ENCODE peak calls at places on chromosomes 6 and 20, in five cellular contexts. A is amygdala, S is NCI-H1436 treated with DMSO at 0.1 percent for 48 hours, L is ovary, H is iris pigment epithelial cell. T is an unnamed sample.

GRCh38 chr6:137850816-137851602 is 16.1 kb upstream of the TNFAIP3 start:
- DNase-seq in A (no peak), S (no peak), L (no peak), H (no peak), T (no peak)

GRCh38 chr20:16518068-16518783 is 55.0 kb downstream of the KIF16B start:
- DNase-seq in A (peak; percentile 5), S (no peak), L (no peak), H (peak; percentile 53), T (no peak)

GRCh38 chr6:39362487-39362865 is 40.0 kb upstream of the KCNK16 start:
- DNase-seq in A (no peak), S (no peak), L (no peak), H (no peak), T (no peak)

GRCh38 chr20:24497851-24498250 is 28.4 kb downstream of the SYNDIG1 start:
- DNase-seq in A (no peak), S (no peak), L (no peak), H (peak; percentile 43), T (no peak)

GRCh38 chr6:41937472-41937871 is 4.1 kb downstream of the CCND3 start:
- DNase-seq in A (no peak), S (no peak), L (no peak), H (no peak), T (no peak)

GRCh38 chr20:3532089-3532615 is 61.3 kb downstream of the ATRN start:
- DNase-seq in A (no peak), S (no peak), L (no peak), H (no peak), T (no peak)

GRCh38 chr20:4815618-4816017 is 93.9 kb downstream of the PRND start:
- DNase-seq in A (no peak), S (no peak), L (no peak), H (no peak), T (no peak)

GRCh38 chr6:10569392-10570127 is 48.4 kb downstream of the GCNT2 start:
- DNase-seq in A (no peak), S (no peak), L (no peak), H (no peak), T (no peak)

GRCh38 chr6:90790696-90791095 is 203.8 kb upstream of the MAP3K7 start:
- DNase-seq in A (no peak), S (no peak), L (no peak), H (peak; percentile 43), T (no peak)

GRCh38 chr6:77548190-77548589 is 84.9 kb upstream of the HTR1B start:
- DNase-seq in A (no peak), S (no peak), L (no peak), H (no peak), T (no peak)

GRCh38 chr6:152571089-152571488 is 66.1 kb downstream of the SYNE1 start:
- DNase-seq in A (no peak), S (no peak), L (no peak), H (peak; percentile 71), T (no peak)

GRCh38 chr20:57583289-57584257 is 22.7 kb downstream of the PCK1 start:
- DNase-seq in A (no peak), S (no peak), L (no peak), H (no peak), T (no peak)

GRCh38 chr6:28907394-28907793 is 16.4 kb downstream of the TRIM27 start:
- DNase-seq in A (no peak), S (no peak), L (no peak), H (peak; percentile 91), T (no peak)

GRCh38 chr6:113190170-113190569 is 667.0 kb upstream of the MARCKS start:
- DNase-seq in A (no peak), S (no peak), L (no peak), H (peak; percentile 8), T (no peak)

GRCh38 chr6:73282876-73283275 is 19.9 kb upstream of the KHDC1 start:
- DNase-seq in A (no peak), S (no peak), L (no peak), H (peak; percentile 45), T (no peak)

GRCh38 chr6:104613416-104614001 is 246.2 kb downstream of the HACE1 start:
- DNase-seq in A (no peak), S (no peak), L (no peak), H (peak; percentile 84), T (no peak)

GRCh38 chr20:61353261-61353995 is 101.4 kb downstream of the CDH4 start:
- DNase-seq in A (no peak), S (no peak), L (no peak), H (peak; percentile 11), T (no peak)

GRCh38 chr6:7107578-7108195 is at the start of gene RREB1:
- DNase-seq in A (no peak), S (no peak), L (peak; percentile 79), H (peak; percentile 65), T (peak; percentile 67)

GRCh38 chr6:11412011-11412424 is 125.5 kb upstream of the TMEM170B start:
- DNase-seq in A (no peak), S (no peak), L (no peak), H (peak; percentile 77), T (no peak)

GRCh38 chr6:2542101-2542857 is 208.4 kb downstream of the MYLK4 start:
- DNase-seq in A (no peak), S (no peak), L (no peak), H (no peak), T (no peak)

GRCh38 chr20:39070484-39071231 is 108.5 kb downstream of the DHX35 start:
- DNase-seq in A (no peak), S (no peak), L (no peak), H (peak; percentile 62), T (no peak)

GRCh38 chr20:46731770-46732169 is 22.3 kb downstream of the SLC2A10 start:
- DNase-seq in A (no peak), S (no peak), L (no peak), H (no peak), T (no peak)

GRCh38 chr6:150200428-150201105 is 57.7 kb downstream of the PPP1R14C start:
- DNase-seq in A (no peak), S (no peak), L (no peak), H (no peak), T (no peak)

GRCh38 chr6:30885999-30886896 is 1.9 kb downstream of the DDR1 start:
- DNase-seq in A (peak; percentile 59), S (peak; percentile 54), L (peak; percentile 82), H (peak; percentile 84), T (peak; percentile 59)

GRCh38 chr6:105783333-105783945 is 302.7 kb upstream of the PRDM1 start:
- DNase-seq in A (no peak), S (no peak), L (no peak), H (no peak), T (no peak)

GRCh38 chr6:50093938-50094272 is 44.2 kb upstream of the DEFB112 start:
- DNase-seq in A (no peak), S (no peak), L (no peak), H (no peak), T (no peak)

GRCh38 chr6:106122306-106122940 is 36.3 kb downstream of the PRDM1 start:
- DNase-seq in A (no peak), S (no peak), L (no peak), H (no peak), T (no peak)

GRCh38 chr6:94494500-94494899 is 1075.1 kb upstream of the EPHA7 start:
- DNase-seq in A (no peak), S (no peak), L (no peak), H (no peak), T (no peak)

GRCh38 chr20:53943522-53944291 is 126.7 kb downstream of the BCAS1 start:
- DNase-seq in A (no peak), S (no peak), L (no peak), H (peak; percentile 43), T (no peak)

GRCh38 chr6:156651438-156651837 is 125.7 kb upstream of the ARID1B start:
- DNase-seq in A (no peak), S (no peak), L (no peak), H (no peak), T (no peak)

GRCh38 chr6:148379966-148380653 is 37.5 kb downstream of the SASH1 start:
- DNase-seq in A (no peak), S (no peak), L (no peak), H (no peak), T (no peak)

GRCh38 chr6:139592011-139592410 is 217.6 kb upstream of the CITED2 start:
- DNase-seq in A (no peak), S (no peak), L (no peak), H (no peak), T (no peak)

GRCh38 chr20:21684671-21685070 is 20.8 kb upstream of the PAX1 start:
- DNase-seq in A (no peak), S (no peak), L (no peak), H (no peak), T (no peak)

GRCh38 chr6:157753291-157753690 is 69.8 kb upstream of the SNX9 start:
- DNase-seq in A (no peak), S (no peak), L (no peak), H (peak; percentile 38), T (no peak)

GRCh38 chr6:108862479-108863191 is 14.4 kb downstream of the ARMC2 start:
- DNase-seq in A (no peak), S (no peak), L (no peak), H (no peak), T (peak; percentile 72)

GRCh38 chr6:169250660-169251059 is 3.0 kb downstream of the THBS2 start:
- DNase-seq in A (no peak), S (no peak), L (peak; percentile 41), H (peak; percentile 92), T (no peak)

GRCh38 chr6:51120016-51120415 is 301.3 kb downstream of the TFAP2B start:
- DNase-seq in A (no peak), S (no peak), L (no peak), H (peak; percentile 70), T (no peak)

GRCh38 chr6:90369651-90370050 is 73.0 kb upstream of the BACH2 start:
- DNase-seq in A (no peak), S (no peak), L (no peak), H (peak; percentile 71), T (no peak)

GRCh38 chr6:129662406-129662766 is 47.6 kb downstream of the ARHGAP18 start:
- DNase-seq in A (no peak), S (no peak), L (no peak), H (no peak), T (no peak)

T was measured in Right ventricle myocardium superior.